ENCODE peak calls at places on chromosomes 3 and 15, in nine cellular contexts. P, I, W, J, N, G, X, U and T are unnamed samples.

GRCh38 chr15:77180757-77181156 is 109.8 kb upstream of the TSPAN3 start:
- DNase-seq in P (no peak), I (no peak), W (no peak), J (no peak), N (no peak), G (no peak), X (no peak), U (no peak), T (no peak)

GRCh38 chr15:98503970-98504369 is 144.4 kb upstream of the IGF1R start:
- DNase-seq in P (no peak), I (no peak), W (no peak), J (no peak), N (no peak), G (peak; percentile 81), X (no peak), U (no peak), T (no peak)

GRCh38 chr3:139937674-139938279 is 2.8 kb downstream of the CLSTN2 start:
- DNase-seq in P (no peak), I (peak; percentile 36), W (peak; percentile 53), J (no peak), N (peak; percentile 19), G (no peak), X (no peak), U (peak; percentile 34), T (no peak)

GRCh38 chr3:46705751-46706572 is 4.8 kb downstream of the TMIE start:
- DNase-seq in P (peak; percentile 59), I (no peak), W (no peak), J (no peak), N (no peak), G (no peak), X (no peak), U (peak; percentile 39), T (no peak)

GRCh38 chr3:41267975-41268640 is 68.8 kb downstream of the CTNNB1 start:
- DNase-seq in P (no peak), I (no peak), W (peak; percentile 80), J (no peak), N (peak; percentile 86), G (no peak), X (no peak), U (peak; percentile 61), T (no peak)

GRCh38 chr15:64430000-64430735 is 30.2 kb upstream of the ZNF609 start:
- DNase-seq in P (no peak), I (no peak), W (peak; percentile 62), J (no peak), N (no peak), G (no peak), X (peak; percentile 65), U (peak; percentile 77), T (no peak)

GRCh38 chr15:45132844-45133560 is 3.2 kb downstream of the DUOX1 start:
- DNase-seq in P (no peak), I (no peak), W (no peak), J (no peak), N (no peak), G (no peak), X (no peak), U (no peak), T (no peak)

GRCh38 chr3:106302451-106303221 is 433.8 kb upstream of the CBLB start:
- DNase-seq in P (no peak), I (no peak), W (no peak), J (no peak), N (no peak), G (no peak), X (peak; percentile 98), U (no peak), T (no peak)

GRCh38 chr3:62451211-62451892 is 78.0 kb upstream of the FEZF2 start:
- DNase-seq in P (no peak), I (no peak), W (no peak), J (no peak), N (no peak), G (no peak), X (no peak), U (no peak), T (no peak)

GRCh38 chr15:31250033-31250432 is 76.6 kb upstream of the KLF13 start:
- DNase-seq in P (peak; percentile 45), I (no peak), W (no peak), J (no peak), N (no peak), G (no peak), X (no peak), U (no peak), T (no peak)

GRCh38 chr3:51477360-51477711 is 22.5 kb downstream of the DCAF1 start:
- DNase-seq in P (no peak), I (no peak), W (no peak), J (no peak), N (no peak), G (no peak), X (no peak), U (no peak), T (no peak)

DNA sequence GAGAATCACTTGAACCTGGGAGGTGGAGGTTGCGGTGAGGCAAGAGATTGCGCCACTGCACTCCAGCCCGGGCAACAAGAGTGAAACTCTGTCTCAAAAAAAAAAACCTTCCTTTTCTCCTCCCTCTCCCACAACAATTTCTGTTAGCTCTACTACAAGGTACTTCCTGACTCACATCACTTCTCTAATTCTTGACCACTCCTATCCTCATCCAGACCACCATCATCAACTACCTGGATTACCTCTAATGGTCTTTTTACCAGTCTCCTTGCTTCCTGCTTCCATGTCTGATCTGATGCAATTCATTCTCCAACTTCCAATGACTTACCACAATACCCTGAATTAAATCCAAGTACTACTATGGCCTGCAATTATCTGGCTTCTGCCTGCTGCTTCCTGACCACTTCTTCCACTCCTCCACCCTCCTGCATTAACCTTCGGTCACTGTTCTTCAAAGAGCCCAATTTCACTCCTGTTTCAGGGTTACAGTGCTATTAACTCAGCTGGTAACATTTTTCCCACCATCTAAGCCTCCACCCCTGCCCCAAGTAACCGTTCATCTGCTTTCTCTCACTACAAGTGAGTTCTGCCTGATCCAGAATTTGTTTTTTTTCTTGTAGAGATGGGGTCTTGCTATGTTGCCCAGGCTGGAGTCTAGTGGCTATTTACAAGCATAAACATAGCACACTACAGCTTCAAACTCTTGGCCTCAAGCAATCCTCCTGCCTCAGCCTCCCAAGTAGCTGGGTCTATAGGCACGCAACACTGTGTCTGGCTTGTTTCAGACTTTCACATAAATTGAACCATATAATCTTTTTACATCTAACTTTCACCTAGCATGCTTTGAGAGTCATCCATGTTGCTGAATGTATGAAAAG is 27.8 kb downstream of the DCAF1 start:
- DNase-seq in P (no peak), I (no peak), W (no peak), J (no peak), N (no peak), G (no peak), X (no peak), U (no peak), T (no peak)
- TF ChIP-seq POLR2AphosphoS5 in P (no peak), I (no peak), W (no peak), J (no peak), N (no peak), G (no peak), X (no peak), U (no peak), T (no peak)

GRCh38 chr15:73052679-73053397 is 575 bp downstream of the NEO1 start:
- DNase-seq in P (peak; percentile 74), I (peak; percentile 29), W (peak; percentile 16), J (peak; percentile 41), N (peak; percentile 23), G (peak; percentile 81), X (no peak), U (no peak), T (peak; percentile 38)

GRCh38 chr15:73050561-73051297 is 1.5 kb upstream of the NEO1 start:
- DNase-seq in P (no peak), I (no peak), W (no peak), J (no peak), N (no peak), G (no peak), X (no peak), U (no peak), T (no peak)

GRCh38 chr15:73053398-73053723 is 1.1 kb downstream of the NEO1 start:
- DNase-seq in P (no peak), I (no peak), W (no peak), J (no peak), N (no peak), G (no peak), X (no peak), U (no peak), T (no peak)

GRCh38 chr15:73051402-73051810 is 857 bp upstream of the NEO1 start:
- DNase-seq in P (no peak), I (peak; percentile 68), W (no peak), J (peak; percentile 93), N (no peak), G (peak; percentile 81), X (no peak), U (no peak), T (peak; percentile 60)

DNA sequence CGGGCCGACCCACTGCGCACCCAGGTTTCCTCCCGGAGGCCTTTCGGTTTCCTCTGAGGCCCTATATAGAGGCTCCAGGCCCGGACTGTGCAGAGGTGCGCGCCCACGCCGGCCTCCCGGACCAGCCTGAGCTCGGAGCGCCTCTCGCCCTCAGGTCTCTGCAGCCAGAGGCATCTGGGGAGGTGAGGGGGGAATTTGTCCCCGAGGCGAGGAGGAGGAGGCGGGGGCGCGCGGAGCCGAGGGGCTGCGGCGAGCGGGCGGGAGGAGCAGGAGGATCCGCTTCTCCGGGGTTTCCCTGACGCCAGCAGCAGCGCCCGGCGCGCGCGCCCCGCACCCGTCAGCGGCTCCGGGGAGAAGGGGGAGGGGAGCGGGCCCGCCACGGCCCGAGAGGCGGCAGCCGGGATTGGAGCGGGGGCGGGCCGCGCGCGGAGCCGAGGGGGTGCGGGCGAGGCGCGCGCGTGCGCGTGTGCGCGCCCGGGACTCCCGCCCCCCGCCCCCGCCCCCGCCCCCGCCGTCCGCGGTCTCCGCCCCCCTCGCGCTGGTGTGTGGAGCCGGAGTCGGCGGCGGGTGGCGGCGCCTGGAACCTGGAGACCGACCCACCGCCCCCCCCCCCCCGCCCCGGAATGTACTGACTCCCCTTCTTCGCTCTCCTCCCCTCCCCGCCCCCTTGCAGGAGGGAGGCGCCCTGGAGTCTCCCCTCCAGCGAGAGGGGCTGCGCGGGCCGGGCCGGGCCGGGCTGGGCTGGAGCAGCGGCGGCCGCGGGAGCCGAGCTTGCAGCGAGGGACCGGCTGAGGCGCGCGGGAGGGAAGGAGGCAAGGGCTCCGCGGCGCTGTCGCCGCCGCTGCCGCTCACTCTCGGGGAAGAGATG is at the start of gene NEO1:
- DNase-seq in P (peak; percentile 89), I (peak; percentile 89), W (peak; percentile 74), J (peak; percentile 97), N (peak; percentile 29), G (peak; percentile 85), X (no peak), U (peak; percentile 25), T (peak; percentile 79)
- TF ChIP-seq POLR2A in P (no peak), I (no peak), W (no peak), J (peak; percentile 12), N (peak; percentile 17), G (no peak), X (peak; percentile 68), U (no peak), T (no peak)

GRCh38 chr3:197270558-197271317 is 27.7 kb downstream of the DLG1 start:
- DNase-seq in P (no peak), I (no peak), W (no peak), J (no peak), N (no peak), G (no peak), X (no peak), U (no peak), T (no peak)
- H3K4me3 ChIP-seq in P (no peak overlapping the region), I (no peak overlapping the region), W (no peak overlapping the region), J (no peak overlapping the region), N (no peak overlapping the region), G (no peak overlapping the region), X (no peak overlapping the region), U (no peak overlapping the region), T (no peak overlapping the region)

DNA sequence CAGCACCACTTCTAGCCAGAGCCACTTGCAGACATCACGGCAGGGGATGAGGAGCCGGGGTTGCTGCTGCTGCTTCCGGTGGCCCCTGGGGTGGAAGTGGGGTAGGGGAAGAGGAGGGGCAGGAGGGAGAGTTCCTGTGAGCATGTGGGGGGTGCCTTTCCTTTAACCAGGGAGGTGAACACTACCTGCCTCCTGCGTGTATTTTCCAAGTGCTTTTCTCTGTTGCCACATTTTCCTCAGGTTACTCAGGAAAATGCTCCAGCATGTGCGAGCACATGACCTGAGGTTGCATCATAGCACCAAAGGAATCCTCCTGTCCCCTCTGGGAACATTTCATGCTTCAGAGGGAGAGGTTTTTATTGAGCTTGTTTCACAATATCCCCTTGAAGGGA is 12.2 kb upstream of the SACM1L start:
- DNase-seq in P (peak; percentile 90), I (no peak), W (no peak), J (peak; percentile 39), N (no peak), G (no peak), X (no peak), U (no peak), T (no peak)
- TF ChIP-seq POLR2AphosphoS5 in P (no peak), I (no peak), W (no peak), J (peak; percentile 68), N (no peak), G (no peak), X (no peak), U (no peak), T (peak; percentile 92)